ENCODE peak calls at places on chromosomes 6 and 20, in six cellular contexts. One of them, this sample, is unnamed.

GRCh38 chr20:53048387-53048786 is 76.2 kb downstream of the TSHZ2 start:
- DNase-seq in M059J: no peak
- DNase-seq in A549: no peak
- DNase-seq in K562: no peak
- DNase-seq in lower leg skin: no peak
- DNase-seq in AG10803: no peak
- DNase-seq in this sample: no peak

GRCh38 chr20:57564180-57564802 is 3.4 kb downstream of the PCK1 start:
- DNase-seq in A549: no peak
- DNase-seq in AG10803: no peak
- DNase-seq in lower leg skin: no peak
- DNase-seq in K562: no peak
- DNase-seq in M059J: no peak
- DNase-seq in this sample: no peak

GRCh38 chr6:82364087-82365010 is 732 bp downstream of the TPBG start:
- DNase-seq in AG10803: peak; percentile 69
- DNase-seq in lower leg skin: peak; percentile 92
- DNase-seq in M059J: peak; percentile 68
- DNase-seq in K562: no peak
- DNase-seq in A549: peak; percentile 69
- DNase-seq in this sample: peak; percentile 71

GRCh38 chr6:53310751-53311585 is 37.8 kb downstream of the ELOVL5 start:
- DNase-seq in lower leg skin: no peak
- DNase-seq in AG10803: peak; percentile 32
- DNase-seq in A549: no peak
- DNase-seq in M059J: no peak
- DNase-seq in K562: no peak
- DNase-seq in this sample: no peak

GRCh38 chr20:57664924-57665588 is 44.8 kb downstream of the PMEPA1 start:
- DNase-seq in M059J: no peak
- DNase-seq in K562: no peak
- DNase-seq in AG10803: no peak
- DNase-seq in A549: no peak
- DNase-seq in lower leg skin: peak; percentile 49
- DNase-seq in this sample: no peak

GRCh38 chr6:72554203-72554564 is 67.7 kb upstream of the KCNQ5 start:
- DNase-seq in K562: no peak
- DNase-seq in M059J: peak; percentile 95
- DNase-seq in AG10803: peak; percentile 77
- DNase-seq in lower leg skin: no peak
- DNase-seq in A549: peak; percentile 25
- DNase-seq in this sample: no peak

GRCh38 chr6:166707045-166707444 is 80.0 kb upstream of the RPS6KA2 start:
- DNase-seq in M059J: no peak
- DNase-seq in K562: no peak
- DNase-seq in lower leg skin: no peak
- DNase-seq in A549: peak; percentile 35
- DNase-seq in AG10803: peak; percentile 17
- DNase-seq in this sample: peak; percentile 45

GRCh38 chr20:56690531-56691175 is 61.5 kb downstream of the TFAP2C start:
- DNase-seq in M059J: no peak
- DNase-seq in AG10803: no peak
- DNase-seq in lower leg skin: no peak
- DNase-seq in A549: no peak
- DNase-seq in K562: no peak
- DNase-seq in this sample: no peak

GRCh38 chr6:136137008-136137689 is 113.0 kb downstream of the MTFR2 start:
- DNase-seq in lower leg skin: no peak
- DNase-seq in M059J: peak; percentile 15
- DNase-seq in K562: no peak
- DNase-seq in A549: no peak
- DNase-seq in AG10803: no peak
- DNase-seq in this sample: no peak

GRCh38 chr6:40915165-40915564 is 123.9 kb downstream of the UNC5CL start:
- DNase-seq in lower leg skin: no peak
- DNase-seq in AG10803: no peak
- DNase-seq in K562: no peak
- DNase-seq in M059J: no peak
- DNase-seq in A549: no peak
- DNase-seq in this sample: no peak

GRCh38 chr20:11328839-11329238 is 588.9 kb upstream of the BTBD3 start:
- DNase-seq in K562: no peak
- DNase-seq in A549: no peak
- DNase-seq in lower leg skin: no peak
- DNase-seq in M059J: no peak
- DNase-seq in AG10803: no peak
- DNase-seq in this sample: no peak

GRCh38 chr6:45599053-45599452 is 221.3 kb upstream of the SUPT3H start:
- DNase-seq in lower leg skin: no peak
- DNase-seq in A549: no peak
- DNase-seq in M059J: no peak
- DNase-seq in K562: no peak
- DNase-seq in AG10803: no peak
- DNase-seq in this sample: no peak

This sample was measured in SK-N-SH.